ENCODE peak calls at places on chromosomes 4 and X, in eight cellular contexts. One of them, this sample, is unnamed.

GRCh38 chr4:143185253-143186107 is 763 bp downstream of the USP38 start:
- DNase-seq in iris pigment epithelial cell: peak; percentile 32
- DNase-seq in putamen: no peak
- DNase-seq in midbrain: no peak
- DNase-seq in NCI-H1694 treated with DMSO at 0.1 percent for 48 hours: no peak
- DNase-seq in Caco-2: peak; percentile 35
- DNase-seq in GM12892: no peak
- DNase-seq in NB4: peak; percentile 23
- DNase-seq in this sample: no peak

GRCh38 chrX:135543924-135544323 is 23.5 kb downstream of the INTS6L start:
- DNase-seq in iris pigment epithelial cell: no peak
- DNase-seq in putamen: no peak
- DNase-seq in midbrain: no peak
- DNase-seq in NCI-H1694 treated with DMSO at 0.1 percent for 48 hours: peak; percentile 7
- DNase-seq in Caco-2: no peak
- DNase-seq in GM12892: no peak
- DNase-seq in NB4: peak; percentile 41
- DNase-seq in this sample: no peak

GRCh38 chrX:29666361-29666760 is 549.0 kb upstream of the MAGEB2 start:
- DNase-seq in iris pigment epithelial cell: peak; percentile 55
- DNase-seq in putamen: no peak
- DNase-seq in midbrain: no peak
- DNase-seq in NCI-H1694 treated with DMSO at 0.1 percent for 48 hours: no peak
- DNase-seq in Caco-2: no peak
- DNase-seq in GM12892: no peak
- DNase-seq in NB4: no peak
- DNase-seq in this sample: no peak

GRCh38 chr4:118904935-118905334 is 16.3 kb downstream of the SYNPO2 start:
- DNase-seq in iris pigment epithelial cell: peak; percentile 84
- DNase-seq in putamen: no peak
- DNase-seq in midbrain: no peak
- DNase-seq in NCI-H1694 treated with DMSO at 0.1 percent for 48 hours: no peak
- DNase-seq in Caco-2: no peak
- DNase-seq in GM12892: no peak
- DNase-seq in NB4: peak; percentile 86
- DNase-seq in this sample: no peak

GRCh38 chr4:22434895-22435294 is 81.0 kb downstream of the ADGRA3 start:
- DNase-seq in iris pigment epithelial cell: peak; percentile 76
- DNase-seq in putamen: peak; percentile 15
- DNase-seq in midbrain: peak; percentile 28
- DNase-seq in NCI-H1694 treated with DMSO at 0.1 percent for 48 hours: peak; percentile 1
- DNase-seq in Caco-2: peak; percentile 43
- DNase-seq in GM12892: no peak
- DNase-seq in NB4: peak; percentile 60
- DNase-seq in this sample: peak; percentile 17

GRCh38 chr4:150207871-150208270 is 129.6 kb downstream of the DCLK2 start:
- DNase-seq in iris pigment epithelial cell: peak; percentile 22
- DNase-seq in putamen: no peak
- DNase-seq in midbrain: no peak
- DNase-seq in NCI-H1694 treated with DMSO at 0.1 percent for 48 hours: no peak
- DNase-seq in Caco-2: no peak
- DNase-seq in GM12892: no peak
- DNase-seq in NB4: no peak
- DNase-seq in this sample: no peak

GRCh38 chrX:24410514-24411189 is 50.2 kb downstream of the SUPT20HL1 start:
- DNase-seq in iris pigment epithelial cell: no peak
- DNase-seq in putamen: no peak
- DNase-seq in midbrain: no peak
- DNase-seq in NCI-H1694 treated with DMSO at 0.1 percent for 48 hours: no peak
- DNase-seq in Caco-2: no peak
- DNase-seq in GM12892: no peak
- DNase-seq in NB4: no peak
- DNase-seq in this sample: no peak

GRCh38 chr4:113781439-113782040 is 20.0 kb upstream of the CAMK2D start:
- DNase-seq in iris pigment epithelial cell: peak; percentile 46
- DNase-seq in putamen: no peak
- DNase-seq in midbrain: peak; percentile 24
- DNase-seq in NCI-H1694 treated with DMSO at 0.1 percent for 48 hours: peak; percentile 12
- DNase-seq in Caco-2: no peak
- DNase-seq in GM12892: no peak
- DNase-seq in NB4: peak; percentile 45
- DNase-seq in this sample: no peak

GRCh38 chr4:173182403-173182802 is 13.8 kb downstream of the GALNT7 start:
- DNase-seq in iris pigment epithelial cell: peak; percentile 84
- DNase-seq in putamen: no peak
- DNase-seq in midbrain: no peak
- DNase-seq in NCI-H1694 treated with DMSO at 0.1 percent for 48 hours: no peak
- DNase-seq in Caco-2: no peak
- DNase-seq in GM12892: no peak
- DNase-seq in NB4: no peak
- DNase-seq in this sample: peak; percentile 55

GRCh38 chrX:10482708-10483107 is 137.7 kb downstream of the MID1 start:
- DNase-seq in iris pigment epithelial cell: no peak
- DNase-seq in putamen: no peak
- DNase-seq in midbrain: no peak
- DNase-seq in NCI-H1694 treated with DMSO at 0.1 percent for 48 hours: no peak
- DNase-seq in Caco-2: no peak
- DNase-seq in GM12892: no peak
- DNase-seq in NB4: no peak
- DNase-seq in this sample: no peak

GRCh38 chr4:44869222-44869882 is 143.0 kb upstream of the GNPDA2 start:
- DNase-seq in iris pigment epithelial cell: no peak
- DNase-seq in putamen: no peak
- DNase-seq in midbrain: no peak
- DNase-seq in NCI-H1694 treated with DMSO at 0.1 percent for 48 hours: no peak
- DNase-seq in Caco-2: no peak
- DNase-seq in GM12892: no peak
- DNase-seq in NB4: peak; percentile 12
- DNase-seq in this sample: no peak

GRCh38 chrX:9019151-9019550 is 14.8 kb downstream of the FAM9B start:
- DNase-seq in iris pigment epithelial cell: no peak
- DNase-seq in putamen: no peak
- DNase-seq in midbrain: no peak
- DNase-seq in NCI-H1694 treated with DMSO at 0.1 percent for 48 hours: no peak
- DNase-seq in Caco-2: no peak
- DNase-seq in GM12892: no peak
- DNase-seq in NB4: no peak
- DNase-seq in this sample: no peak

GRCh38 chr4:16129336-16129735 is 45.5 kb upstream of the PROM1 start:
- DNase-seq in iris pigment epithelial cell: no peak
- DNase-seq in putamen: no peak
- DNase-seq in midbrain: no peak
- DNase-seq in NCI-H1694 treated with DMSO at 0.1 percent for 48 hours: no peak
- DNase-seq in Caco-2: peak; percentile 80
- DNase-seq in GM12892: no peak
- DNase-seq in NB4: no peak
- DNase-seq in this sample: no peak

GRCh38 chrX:18151661-18152060 is 69.0 kb downstream of the BEND2 start:
- DNase-seq in iris pigment epithelial cell: no peak
- DNase-seq in putamen: no peak
- DNase-seq in midbrain: no peak
- DNase-seq in NCI-H1694 treated with DMSO at 0.1 percent for 48 hours: no peak
- DNase-seq in Caco-2: no peak
- DNase-seq in GM12892: no peak
- DNase-seq in NB4: no peak
- DNase-seq in this sample: no peak

GRCh38 chr4:185573651-185574199 is 38.4 kb upstream of the PDLIM3 start:
- DNase-seq in iris pigment epithelial cell: peak; percentile 93
- DNase-seq in putamen: no peak
- DNase-seq in midbrain: no peak
- DNase-seq in NCI-H1694 treated with DMSO at 0.1 percent for 48 hours: no peak
- DNase-seq in Caco-2: peak; percentile 50
- DNase-seq in GM12892: no peak
- DNase-seq in NB4: no peak
- DNase-seq in this sample: peak; percentile 17

This sample was measured in keratinocyte.